ENCODE peak calls at places on chromosomes 7 and 10, in four cellular contexts. One of them, this sample, is unnamed.

GRCh38 chr10:88211230-88211629 is 347.8 kb downstream of the PTEN start:
- DNase-seq in EH: no peak
- DNase-seq in stimulated activated CD8-positive, alpha-beta memory T cell treated with anti-CD3 and anti-CD28 coated beads, Interleukin-7, amount 100 ng/mL, for 1 hour: no peak
- DNase-seq in sigmoid colon: no peak
- DNase-seq in this sample: no peak

GRCh38 chr10:78570633-78571032 is 498.1 kb upstream of the ZMIZ1 start:
- DNase-seq in EH: no peak
- DNase-seq in sigmoid colon: peak
- DNase-seq in stimulated activated CD8-positive, alpha-beta memory T cell treated with anti-CD3 and anti-CD28 coated beads, Interleukin-7, amount 100 ng/mL, for 1 hour: no peak
- DNase-seq in this sample: no peak

GRCh38 chr7:3943779-3944520 is 642.9 kb downstream of the SDK1 start:
- DNase-seq in stimulated activated CD8-positive, alpha-beta memory T cell treated with anti-CD3 and anti-CD28 coated beads, Interleukin-7, amount 100 ng/mL, for 1 hour: no peak
- DNase-seq in sigmoid colon: no peak
- DNase-seq in EH: no peak
- DNase-seq in this sample: no peak

GRCh38 chr10:84397735-84398144 is 69.4 kb downstream of the CCSER2 start:
- DNase-seq in EH: no peak
- DNase-seq in stimulated activated CD8-positive, alpha-beta memory T cell treated with anti-CD3 and anti-CD28 coated beads, Interleukin-7, amount 100 ng/mL, for 1 hour: no peak
- DNase-seq in sigmoid colon: no peak
- DNase-seq in this sample: no peak

GRCh38 chr7:29482056-29482455 is 81.6 kb upstream of the PRR15 start:
- DNase-seq in EH: no peak
- DNase-seq in sigmoid colon: no peak
- DNase-seq in stimulated activated CD8-positive, alpha-beta memory T cell treated with anti-CD3 and anti-CD28 coated beads, Interleukin-7, amount 100 ng/mL, for 1 hour: no peak
- DNase-seq in this sample: no peak

GRCh38 chr7:43764807-43765491 is 6.5 kb downstream of the BLVRA start:
- DNase-seq in EH: peak
- DNase-seq in sigmoid colon: no peak
- DNase-seq in stimulated activated CD8-positive, alpha-beta memory T cell treated with anti-CD3 and anti-CD28 coated beads, Interleukin-7, amount 100 ng/mL, for 1 hour: no peak
- DNase-seq in this sample: no peak

GRCh38 chr7:101736077-101736476 is 81.3 kb upstream of the CUX1 start:
- DNase-seq in stimulated activated CD8-positive, alpha-beta memory T cell treated with anti-CD3 and anti-CD28 coated beads, Interleukin-7, amount 100 ng/mL, for 1 hour: no peak
- DNase-seq in sigmoid colon: no peak
- DNase-seq in EH: peak
- DNase-seq in this sample: no peak

GRCh38 chr7:106870528-106870927 is 5.4 kb downstream of the PIK3CG start:
- DNase-seq in EH: no peak
- DNase-seq in stimulated activated CD8-positive, alpha-beta memory T cell treated with anti-CD3 and anti-CD28 coated beads, Interleukin-7, amount 100 ng/mL, for 1 hour: no peak
- DNase-seq in sigmoid colon: no peak
- DNase-seq in this sample: no peak

GRCh38 chr7:105759670-105760548 is 116.5 kb downstream of the ATXN7L1 start:
- DNase-seq in EH: peak
- DNase-seq in stimulated activated CD8-positive, alpha-beta memory T cell treated with anti-CD3 and anti-CD28 coated beads, Interleukin-7, amount 100 ng/mL, for 1 hour: no peak
- DNase-seq in sigmoid colon: peak
- DNase-seq in this sample: no peak

GRCh38 chr10:118307768-118308347 is 34.3 kb downstream of the FAM204A start:
- DNase-seq in sigmoid colon: no peak
- DNase-seq in EH: peak
- DNase-seq in stimulated activated CD8-positive, alpha-beta memory T cell treated with anti-CD3 and anti-CD28 coated beads, Interleukin-7, amount 100 ng/mL, for 1 hour: no peak
- DNase-seq in this sample: no peak

GRCh38 chr10:121998462-121998861 is 9.5 kb downstream of the TACC2 start:
- DNase-seq in EH: no peak
- DNase-seq in stimulated activated CD8-positive, alpha-beta memory T cell treated with anti-CD3 and anti-CD28 coated beads, Interleukin-7, amount 100 ng/mL, for 1 hour: no peak
- DNase-seq in sigmoid colon: peak
- DNase-seq in this sample: no peak

GRCh38 chr7:155038335-155038734 is 31.8 kb upstream of the HTR5A start:
- DNase-seq in EH: no peak
- DNase-seq in stimulated activated CD8-positive, alpha-beta memory T cell treated with anti-CD3 and anti-CD28 coated beads, Interleukin-7, amount 100 ng/mL, for 1 hour: no peak
- DNase-seq in sigmoid colon: no peak
- DNase-seq in this sample: no peak

GRCh38 chr7:150430465-150431085 is 19.9 kb upstream of the GIMAP8 start:
- DNase-seq in sigmoid colon: no peak
- DNase-seq in stimulated activated CD8-positive, alpha-beta memory T cell treated with anti-CD3 and anti-CD28 coated beads, Interleukin-7, amount 100 ng/mL, for 1 hour: no peak
- DNase-seq in EH: no peak
- DNase-seq in this sample: no peak

GRCh38 chr10:52283174-52283573 is 30.9 kb upstream of the DKK1 start:
- DNase-seq in EH: peak
- DNase-seq in stimulated activated CD8-positive, alpha-beta memory T cell treated with anti-CD3 and anti-CD28 coated beads, Interleukin-7, amount 100 ng/mL, for 1 hour: no peak
- DNase-seq in sigmoid colon: no peak
- DNase-seq in this sample: no peak

GRCh38 chr7:96968981-96969380 is 36.4 kb upstream of the DLX6 start:
- DNase-seq in EH: no peak
- DNase-seq in sigmoid colon: no peak
- DNase-seq in stimulated activated CD8-positive, alpha-beta memory T cell treated with anti-CD3 and anti-CD28 coated beads, Interleukin-7, amount 100 ng/mL, for 1 hour: no peak
- DNase-seq in this sample: no peak

GRCh38 chr10:71945819-71946474 is 18.2 kb upstream of the CHST3 start:
- DNase-seq in EH: no peak
- DNase-seq in stimulated activated CD8-positive, alpha-beta memory T cell treated with anti-CD3 and anti-CD28 coated beads, Interleukin-7, amount 100 ng/mL, for 1 hour: no peak
- DNase-seq in sigmoid colon: no peak
- DNase-seq in this sample: no peak

GRCh38 chr10:35912615-35913170 is 270.6 kb upstream of the FZD8 start:
- DNase-seq in EH: peak
- DNase-seq in sigmoid colon: no peak
- DNase-seq in stimulated activated CD8-positive, alpha-beta memory T cell treated with anti-CD3 and anti-CD28 coated beads, Interleukin-7, amount 100 ng/mL, for 1 hour: no peak
- DNase-seq in this sample: no peak

GRCh38 chr10:107689318-107689717 is 524.8 kb upstream of the SORCS1 start:
- DNase-seq in stimulated activated CD8-positive, alpha-beta memory T cell treated with anti-CD3 and anti-CD28 coated beads, Interleukin-7, amount 100 ng/mL, for 1 hour: no peak
- DNase-seq in EH: peak
- DNase-seq in sigmoid colon: no peak
- DNase-seq in this sample: no peak

GRCh38 chr10:97196213-97197029 is 10.7 kb upstream of the SLIT1 start:
- DNase-seq in sigmoid colon: peak
- DNase-seq in EH: peak
- DNase-seq in stimulated activated CD8-positive, alpha-beta memory T cell treated with anti-CD3 and anti-CD28 coated beads, Interleukin-7, amount 100 ng/mL, for 1 hour: peak
- DNase-seq in this sample: peak

GRCh38 chr7:155166673-155167370 is 96.7 kb downstream of the HTR5A start:
- DNase-seq in sigmoid colon: peak
- DNase-seq in EH: peak
- DNase-seq in stimulated activated CD8-positive, alpha-beta memory T cell treated with anti-CD3 and anti-CD28 coated beads, Interleukin-7, amount 100 ng/mL, for 1 hour: no peak
- DNase-seq in this sample: no peak

GRCh38 chr7:103564416-103564815 is 118.4 kb upstream of the SLC26A5 start:
- DNase-seq in stimulated activated CD8-positive, alpha-beta memory T cell treated with anti-CD3 and anti-CD28 coated beads, Interleukin-7, amount 100 ng/mL, for 1 hour: no peak
- DNase-seq in EH: no peak
- DNase-seq in sigmoid colon: no peak
- DNase-seq in this sample: no peak